ENCODE peak calls at places on chromosomes 3 and 15, in nine cellular contexts. One of them, this sample, is unnamed.
A peak's percentile ranks its signal among the peaks of the same experiment; 100 is the strongest.

GRCh38 chr15:89042387-89042786 is 45.9 kb upstream of the ABHD2 start:
- DNase-seq in HTR-8/SVneo: no peak
- DNase-seq in activated naive CD4-positive, alpha-beta T cell treated with anti-CD3 and anti-CD28 coated beads, Interleukin-2, amount 10 ng/mL, durations not matched to agents 7 days and 5 days: no peak
- DNase-seq in GM13977: no peak
- DNase-seq in cardiac fibroblast: no peak
- DNase-seq in GM19239: no peak
- DNase-seq in immature natural killer cell: no peak
- DNase-seq in CD8-positive, alpha-beta memory T cell: no peak
- DNase-seq in NCI-H1092 treated with DMSO at 0.1 percent for 48 hours: no peak
- DNase-seq in this sample: no peak

GRCh38 chr3:161600185-161600584 is 103.6 kb downstream of the OTOL1 start:
- DNase-seq in CD8-positive, alpha-beta memory T cell: no peak
- DNase-seq in immature natural killer cell: no peak
- DNase-seq in NCI-H1092 treated with DMSO at 0.1 percent for 48 hours: peak; percentile 60
- DNase-seq in GM13977: no peak
- DNase-seq in HTR-8/SVneo: no peak
- DNase-seq in GM19239: no peak
- DNase-seq in cardiac fibroblast: peak; percentile 2
- DNase-seq in activated naive CD4-positive, alpha-beta T cell treated with anti-CD3 and anti-CD28 coated beads, Interleukin-2, amount 10 ng/mL, durations not matched to agents 7 days and 5 days: no peak
- DNase-seq in this sample: no peak

GRCh38 chr15:90760661-90761232 is 43.6 kb downstream of the BLM start:
- DNase-seq in activated naive CD4-positive, alpha-beta T cell treated with anti-CD3 and anti-CD28 coated beads, Interleukin-2, amount 10 ng/mL, durations not matched to agents 7 days and 5 days: no peak
- DNase-seq in HTR-8/SVneo: no peak
- DNase-seq in NCI-H1092 treated with DMSO at 0.1 percent for 48 hours: no peak
- DNase-seq in GM19239: no peak
- DNase-seq in GM13977: no peak
- DNase-seq in CD8-positive, alpha-beta memory T cell: no peak
- DNase-seq in immature natural killer cell: no peak
- DNase-seq in cardiac fibroblast: no peak
- DNase-seq in this sample: no peak

GRCh38 chr15:42072141-42072685 is 22.1 kb downstream of the PLA2G4D start:
- DNase-seq in CD8-positive, alpha-beta memory T cell: no peak
- DNase-seq in GM19239: no peak
- DNase-seq in NCI-H1092 treated with DMSO at 0.1 percent for 48 hours: no peak
- DNase-seq in GM13977: no peak
- DNase-seq in activated naive CD4-positive, alpha-beta T cell treated with anti-CD3 and anti-CD28 coated beads, Interleukin-2, amount 10 ng/mL, durations not matched to agents 7 days and 5 days: no peak
- DNase-seq in HTR-8/SVneo: no peak
- DNase-seq in immature natural killer cell: no peak
- DNase-seq in cardiac fibroblast: no peak
- DNase-seq in this sample: no peak

GRCh38 chr3:106176734-106177133 is 307.9 kb upstream of the CBLB start:
- DNase-seq in NCI-H1092 treated with DMSO at 0.1 percent for 48 hours: no peak
- DNase-seq in activated naive CD4-positive, alpha-beta T cell treated with anti-CD3 and anti-CD28 coated beads, Interleukin-2, amount 10 ng/mL, durations not matched to agents 7 days and 5 days: peak; percentile 72
- DNase-seq in cardiac fibroblast: peak; percentile 21
- DNase-seq in GM19239: no peak
- DNase-seq in GM13977: peak; percentile 29
- DNase-seq in immature natural killer cell: peak; percentile 46
- DNase-seq in HTR-8/SVneo: no peak
- DNase-seq in CD8-positive, alpha-beta memory T cell: peak; percentile 81
- DNase-seq in this sample: peak; percentile 17

GRCh38 chr3:36244728-36245127 is 135.6 kb upstream of the STAC start:
- DNase-seq in cardiac fibroblast: peak; percentile 61
- DNase-seq in immature natural killer cell: no peak
- DNase-seq in HTR-8/SVneo: peak; percentile 42
- DNase-seq in GM19239: no peak
- DNase-seq in CD8-positive, alpha-beta memory T cell: no peak
- DNase-seq in activated naive CD4-positive, alpha-beta T cell treated with anti-CD3 and anti-CD28 coated beads, Interleukin-2, amount 10 ng/mL, durations not matched to agents 7 days and 5 days: no peak
- DNase-seq in NCI-H1092 treated with DMSO at 0.1 percent for 48 hours: no peak
- DNase-seq in GM13977: no peak
- DNase-seq in this sample: no peak

GRCh38 chr3:15647629-15648167 is 46.2 kb downstream of the BTD start:
- DNase-seq in GM13977: peak; percentile 65
- DNase-seq in cardiac fibroblast: peak; percentile 99
- DNase-seq in HTR-8/SVneo: peak; percentile 45
- DNase-seq in NCI-H1092 treated with DMSO at 0.1 percent for 48 hours: no peak
- DNase-seq in immature natural killer cell: peak; percentile 72
- DNase-seq in GM19239: peak; percentile 38
- DNase-seq in activated naive CD4-positive, alpha-beta T cell treated with anti-CD3 and anti-CD28 coated beads, Interleukin-2, amount 10 ng/mL, durations not matched to agents 7 days and 5 days: peak; percentile 82
- DNase-seq in CD8-positive, alpha-beta memory T cell: peak; percentile 67
- DNase-seq in this sample: no peak

GRCh38 chr3:139310474-139310933 is 33.3 kb upstream of the MRPS22 start:
- DNase-seq in activated naive CD4-positive, alpha-beta T cell treated with anti-CD3 and anti-CD28 coated beads, Interleukin-2, amount 10 ng/mL, durations not matched to agents 7 days and 5 days: no peak
- DNase-seq in HTR-8/SVneo: peak; percentile 60
- DNase-seq in NCI-H1092 treated with DMSO at 0.1 percent for 48 hours: no peak
- DNase-seq in GM13977: no peak
- DNase-seq in immature natural killer cell: no peak
- DNase-seq in cardiac fibroblast: peak; percentile 76
- DNase-seq in CD8-positive, alpha-beta memory T cell: no peak
- DNase-seq in GM19239: no peak
- DNase-seq in this sample: no peak

GRCh38 chr15:48040166-48040817 is 80.5 kb upstream of the SLC24A5 start:
- DNase-seq in CD8-positive, alpha-beta memory T cell: no peak
- DNase-seq in HTR-8/SVneo: no peak
- DNase-seq in GM19239: no peak
- DNase-seq in GM13977: no peak
- DNase-seq in immature natural killer cell: no peak
- DNase-seq in cardiac fibroblast: peak; percentile 33
- DNase-seq in activated naive CD4-positive, alpha-beta T cell treated with anti-CD3 and anti-CD28 coated beads, Interleukin-2, amount 10 ng/mL, durations not matched to agents 7 days and 5 days: no peak
- DNase-seq in NCI-H1092 treated with DMSO at 0.1 percent for 48 hours: no peak
- DNase-seq in this sample: no peak

GRCh38 chr3:178512627-178513026 is 23.6 kb upstream of the KCNMB2 start:
- DNase-seq in NCI-H1092 treated with DMSO at 0.1 percent for 48 hours: no peak
- DNase-seq in GM13977: no peak
- DNase-seq in immature natural killer cell: no peak
- DNase-seq in CD8-positive, alpha-beta memory T cell: no peak
- DNase-seq in activated naive CD4-positive, alpha-beta T cell treated with anti-CD3 and anti-CD28 coated beads, Interleukin-2, amount 10 ng/mL, durations not matched to agents 7 days and 5 days: no peak
- DNase-seq in cardiac fibroblast: no peak
- DNase-seq in HTR-8/SVneo: no peak
- DNase-seq in GM19239: no peak
- DNase-seq in this sample: no peak

GRCh38 chr3:184570501-184570900 is 8.9 kb downstream of the EPHB3 start:
- DNase-seq in CD8-positive, alpha-beta memory T cell: no peak
- DNase-seq in GM13977: no peak
- DNase-seq in activated naive CD4-positive, alpha-beta T cell treated with anti-CD3 and anti-CD28 coated beads, Interleukin-2, amount 10 ng/mL, durations not matched to agents 7 days and 5 days: no peak
- DNase-seq in cardiac fibroblast: no peak
- DNase-seq in HTR-8/SVneo: no peak
- DNase-seq in GM19239: no peak
- DNase-seq in NCI-H1092 treated with DMSO at 0.1 percent for 48 hours: no peak
- DNase-seq in immature natural killer cell: no peak
- DNase-seq in this sample: no peak

GRCh38 chr3:9074079-9074478 is 110.8 kb upstream of the RAD18 start:
- DNase-seq in activated naive CD4-positive, alpha-beta T cell treated with anti-CD3 and anti-CD28 coated beads, Interleukin-2, amount 10 ng/mL, durations not matched to agents 7 days and 5 days: no peak
- DNase-seq in immature natural killer cell: no peak
- DNase-seq in cardiac fibroblast: peak; percentile 9
- DNase-seq in NCI-H1092 treated with DMSO at 0.1 percent for 48 hours: no peak
- DNase-seq in GM19239: no peak
- DNase-seq in CD8-positive, alpha-beta memory T cell: no peak
- DNase-seq in HTR-8/SVneo: no peak
- DNase-seq in GM13977: no peak
- DNase-seq in this sample: no peak

GRCh38 chr3:52633786-52634185 is 51.9 kb downstream of the PBRM1 start:
- DNase-seq in cardiac fibroblast: peak; percentile 20
- DNase-seq in CD8-positive, alpha-beta memory T cell: no peak
- DNase-seq in GM19239: no peak
- DNase-seq in activated naive CD4-positive, alpha-beta T cell treated with anti-CD3 and anti-CD28 coated beads, Interleukin-2, amount 10 ng/mL, durations not matched to agents 7 days and 5 days: no peak
- DNase-seq in GM13977: no peak
- DNase-seq in immature natural killer cell: no peak
- DNase-seq in NCI-H1092 treated with DMSO at 0.1 percent for 48 hours: no peak
- DNase-seq in HTR-8/SVneo: no peak
- DNase-seq in this sample: no peak

GRCh38 chr3:174533286-174533685 is 325.8 kb upstream of the NAALADL2 start:
- DNase-seq in GM13977: no peak
- DNase-seq in GM19239: no peak
- DNase-seq in cardiac fibroblast: peak; percentile 80
- DNase-seq in HTR-8/SVneo: no peak
- DNase-seq in activated naive CD4-positive, alpha-beta T cell treated with anti-CD3 and anti-CD28 coated beads, Interleukin-2, amount 10 ng/mL, durations not matched to agents 7 days and 5 days: no peak
- DNase-seq in NCI-H1092 treated with DMSO at 0.1 percent for 48 hours: no peak
- DNase-seq in immature natural killer cell: no peak
- DNase-seq in CD8-positive, alpha-beta memory T cell: no peak
- DNase-seq in this sample: no peak

GRCh38 chr3:64074091-64074490 is 50.8 kb upstream of the PSMD6 start:
- DNase-seq in immature natural killer cell: no peak
- DNase-seq in cardiac fibroblast: peak; percentile 86
- DNase-seq in CD8-positive, alpha-beta memory T cell: no peak
- DNase-seq in GM19239: no peak
- DNase-seq in NCI-H1092 treated with DMSO at 0.1 percent for 48 hours: no peak
- DNase-seq in HTR-8/SVneo: no peak
- DNase-seq in activated naive CD4-positive, alpha-beta T cell treated with anti-CD3 and anti-CD28 coated beads, Interleukin-2, amount 10 ng/mL, durations not matched to agents 7 days and 5 days: no peak
- DNase-seq in GM13977: no peak
- DNase-seq in this sample: no peak

GRCh38 chr15:28876131-28876844 is 9.5 kb upstream of the APBA2 start:
- DNase-seq in GM19239: no peak
- DNase-seq in GM13977: no peak
- DNase-seq in NCI-H1092 treated with DMSO at 0.1 percent for 48 hours: no peak
- DNase-seq in cardiac fibroblast: no peak
- DNase-seq in immature natural killer cell: no peak
- DNase-seq in HTR-8/SVneo: no peak
- DNase-seq in CD8-positive, alpha-beta memory T cell: peak; percentile 54
- DNase-seq in activated naive CD4-positive, alpha-beta T cell treated with anti-CD3 and anti-CD28 coated beads, Interleukin-2, amount 10 ng/mL, durations not matched to agents 7 days and 5 days: no peak
- DNase-seq in this sample: no peak